ENCODE peak calls at places on chromosome X, in six cellular contexts. B is thoracic aorta, N is endothelial cell, R is GM10248, G is G401, U is T follicular helper cell. L is an unnamed sample.
A peak's percentile ranks its signal among the peaks of the same experiment; 100 is the strongest.

GRCh38 chrX:25524150-25524549 is 508.4 kb upstream of the ARX start:
- DNase-seq in G (no peak), B (no peak), R (no peak), U (no peak), N (no peak), L (peak; percentile 18)

GRCh38 chrX:22686138-22686541 is 313.6 kb upstream of the DDX53 start:
- DNase-seq in U (no peak), N (no peak), R (no peak), B (peak; percentile 6), G (peak; percentile 94), L (peak; percentile 3)

GRCh38 chrX:49912866-49913265 is 9.5 kb upstream of the CLCN5 start:
- DNase-seq in N (no peak), G (no peak), B (no peak), R (no peak), U (no peak), L (no peak)

GRCh38 chrX:45524296-45524695 is 323.6 kb upstream of the DIPK2B start:
- DNase-seq in N (no peak), B (no peak), R (no peak), G (no peak), U (no peak), L (peak; percentile 50)

GRCh38 chrX:135740683-135741149 is 27.3 kb downstream of the CT45A3 start:
- DNase-seq in U (peak; percentile 25), N (peak; percentile 44), B (no peak), R (peak; percentile 45), G (peak; percentile 13), L (no peak)

GRCh38 chrX:17744896-17745523 is 7.7 kb downstream of the SCML1 start:
- DNase-seq in R (no peak), U (no peak), G (peak; percentile 8), B (no peak), N (no peak), L (peak; percentile 10)

GRCh38 chrX:22922961-22923360 is 76.8 kb upstream of the DDX53 start:
- DNase-seq in N (no peak), B (no peak), U (no peak), G (no peak), R (no peak), L (peak; percentile 34)

GRCh38 chrX:153954618-153955450 is 10.4 kb upstream of the RENBP start:
- DNase-seq in G (no peak), B (no peak), N (no peak), R (no peak), U (no peak), L (no peak)

GRCh38 chrX:149830192-149830873 is 48.6 kb downstream of the MAGEA9 start:
- DNase-seq in N (peak; percentile 26), G (peak; percentile 0), B (no peak), R (no peak), U (no peak), L (peak; percentile 9)

GRCh38 chrX:47264507-47265173 is 31.8 kb downstream of the USP11 start:
- DNase-seq in U (no peak), R (no peak), N (no peak), G (no peak), B (no peak), L (peak; percentile 61)

GRCh38 chrX:34778961-34779360 is 121.9 kb upstream of the TMEM47 start:
- DNase-seq in G (no peak), B (no peak), R (no peak), U (no peak), N (no peak), L (peak; percentile 22)

GRCh38 chrX:71637253-71637618 is 18.9 kb upstream of the CXCR3 start:
- DNase-seq in G (no peak), U (no peak), R (no peak), N (no peak), B (no peak), L (peak; percentile 35)

GRCh38 chrX:135543924-135544323 is 23.5 kb downstream of the INTS6L start:
- DNase-seq in N (peak; percentile 4), R (no peak), G (peak; percentile 39), B (no peak), U (no peak), L (peak; percentile 2)

GRCh38 chrX:56728752-56729151 is 291 bp upstream of the NBDY start:
- DNase-seq in B (no peak), G (no peak), U (peak; percentile 13), N (no peak), R (no peak), L (peak; percentile 44)

GRCh38 chrX:50813843-50814661 is at the start of gene SHROOM4:
- DNase-seq in U (no peak), G (no peak), B (no peak), N (peak; percentile 52), R (no peak), L (peak; percentile 39)

GRCh38 chrX:149711545-149712236 is at the start of gene MAGEA11:
- DNase-seq in N (no peak), B (no peak), G (no peak), R (no peak), U (no peak), L (no peak)

GRCh38 chrX:40471965-40472648 is 108.7 kb upstream of the ATP6AP2 start:
- DNase-seq in N (no peak), G (peak; percentile 8), R (peak; percentile 30), U (no peak), B (no peak), L (peak; percentile 41)

GRCh38 chrX:57900961-57901360 is 9.3 kb downstream of the ZXDA start:
- DNase-seq in R (no peak), G (no peak), N (no peak), B (no peak), U (no peak), L (peak; percentile 6)

GRCh38 chrX:97074400-97074799 is 190.7 kb downstream of the RPA4 start:
- DNase-seq in B (no peak), G (no peak), R (no peak), U (no peak), N (no peak), L (peak; percentile 17)

GRCh38 chrX:390459-390858 is 3.8 kb upstream of the PPP2R3B start:
- DNase-seq in B (no peak), G (no peak), R (no peak), U (no peak), N (no peak), L (no peak)

GRCh38 chrX:26597981-26598380 is 382.0 kb downstream of the MAGEB5 start:
- DNase-seq in B (no peak), R (no peak), G (no peak), U (no peak), N (no peak), L (peak; percentile 0)

GRCh38 chrX:130083656-130084382 is 26.5 kb downstream of the ELF4 start:
- DNase-seq in R (peak; percentile 51), B (no peak), U (no peak), G (no peak), N (no peak), L (no peak)

GRCh38 chrX:24396236-24396929 is 35.9 kb downstream of the SUPT20HL1 start:
- DNase-seq in R (no peak), N (no peak), B (no peak), G (peak; percentile 17), U (no peak), L (no peak)

GRCh38 chrX:65926095-65927019 is 113.5 kb downstream of the VSIG4 start:
- DNase-seq in N (no peak), U (peak; percentile 6), B (no peak), R (no peak), G (no peak), L (no peak)

GRCh38 chrX:138756234-138756633 is 44.7 kb upstream of the FGF13 start:
- DNase-seq in B (no peak), U (no peak), R (no peak), G (no peak), N (peak; percentile 36), L (peak; percentile 57)